ENCODE peak calls at places on chromosomes 4 and X, in six cellular contexts. R is neural progenitor cell, F is cardiac muscle cell, Z is transverse colon, D is right lobe of liver, E is heart right ventricle. V is an unnamed sample.

GRCh38 chr4:84691170-84691691 is 108.3 kb downstream of the CDS1 start:
- DNase-seq in D (no peak), R (no peak), E (no peak), F (peak; percentile 93), Z (no peak), V (no peak)

GRCh38 chrX:54891573-54891972 is 29.1 kb upstream of the TRO start:
- DNase-seq in Z (peak; percentile 19), D (peak; percentile 46), F (peak; percentile 64), R (peak; percentile 54), E (no peak), V (no peak)

GRCh38 chr4:80713409-80713808 is 317.1 kb upstream of the BMP3 start:
- DNase-seq in Z (peak; percentile 8), E (no peak), D (no peak), R (no peak), F (no peak), V (no peak)

GRCh38 chrX:20362268-20363002 is 95.7 kb upstream of the RPS6KA3 start:
- DNase-seq in E (no peak), F (peak; percentile 68), R (peak; percentile 1), Z (no peak), D (no peak), V (no peak)

GRCh38 chrX:20456971-20457370 is 190.3 kb upstream of the RPS6KA3 start:
- DNase-seq in D (no peak), R (no peak), Z (no peak), E (no peak), F (no peak), V (no peak)

GRCh38 chr4:31896349-31896748 is 1176.2 kb downstream of the PCDH7 start:
- DNase-seq in R (no peak), D (no peak), E (no peak), F (no peak), Z (no peak), V (no peak)

GRCh38 chr4:148026022-148026421 is 294.1 kb downstream of the ARHGAP10 start:
- DNase-seq in D (no peak), R (no peak), F (peak; percentile 13), E (no peak), Z (no peak), V (no peak)

GRCh38 chr4:106671711-106672110 is 303.1 kb upstream of the GIMD1 start:
- DNase-seq in D (no peak), R (no peak), Z (no peak), F (no peak), E (no peak), V (no peak)

GRCh38 chr4:125547842-125548241 is 233.1 kb downstream of the FAT4 start:
- DNase-seq in F (peak; percentile 22), E (no peak), D (no peak), R (no peak), Z (no peak), V (no peak)

GRCh38 chr4:147192679-147193078 is 247.0 kb upstream of the TTC29 start:
- DNase-seq in E (no peak), Z (no peak), R (no peak), F (peak; percentile 30), D (no peak), V (no peak)

GRCh38 chr4:6668391-6668790 is 25.3 kb upstream of the S100P start:
- DNase-seq in D (no peak), Z (no peak), F (peak; percentile 16), R (no peak), E (no peak), V (no peak)

GRCh38 chr4:56874918-56875317 is 32.8 kb upstream of the REST start:
- DNase-seq in R (no peak), E (no peak), F (no peak), Z (no peak), D (no peak), V (no peak)

GRCh38 chr4:56870927-56871326 is 36.8 kb upstream of the REST start:
- DNase-seq in F (peak; percentile 52), Z (no peak), E (no peak), R (no peak), D (no peak), V (no peak)

GRCh38 chr4:56874166-56874565 is 33.5 kb upstream of the REST start:
- DNase-seq in R (peak; percentile 39), D (no peak), Z (peak; percentile 56), E (no peak), F (no peak), V (no peak)

GRCh38 chr4:56876264-56876663 is 31.4 kb upstream of the REST start:
- DNase-seq in E (no peak), D (no peak), R (no peak), F (no peak), Z (no peak), V (no peak)

DNA sequence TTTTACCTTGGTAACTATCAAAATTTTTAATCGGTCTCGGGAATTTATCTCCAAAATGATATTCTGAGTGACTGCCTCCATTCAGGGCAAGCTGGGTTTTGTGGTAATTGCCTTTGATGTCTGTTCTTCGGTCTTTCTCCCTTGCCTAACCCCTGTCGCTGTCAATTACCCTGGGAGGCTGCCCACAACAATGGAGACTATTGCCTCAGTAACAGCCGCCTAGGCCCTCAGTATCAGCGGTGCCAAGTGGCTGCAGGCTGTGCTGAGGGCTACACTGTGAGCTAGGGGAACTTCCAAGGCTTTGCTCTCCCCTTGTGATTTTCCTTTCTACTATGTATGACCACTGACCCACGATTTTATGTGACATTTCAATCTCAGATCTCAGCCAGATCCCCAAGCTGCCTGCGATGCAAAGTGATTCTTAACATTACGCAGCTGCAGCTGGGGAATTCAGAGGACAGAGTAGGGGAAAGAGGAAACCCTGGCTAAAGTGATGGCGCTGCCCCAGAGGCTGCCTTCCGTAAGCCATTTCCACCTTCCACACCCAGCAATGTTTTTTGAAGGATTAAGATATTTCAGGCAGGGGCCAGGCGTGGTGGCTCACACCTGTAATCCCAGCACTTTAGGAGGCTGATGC is 36.2 kb upstream of the REST start:
- DNase-seq in R (peak; percentile 86), E (no peak), Z (no peak), D (no peak), F (peak; percentile 48), V (no peak)
- H3K4me3 ChIP-seq in R (peak overlapping the region; percentile 20), E (no peak overlapping the region), Z (no peak overlapping the region), D (no peak overlapping the region), F (no peak overlapping the region), V (no peak overlapping the region)

GRCh38 chrX:106952988-106953387 is 32.8 kb downstream of the CLDN2 start:
- DNase-seq in E (no peak), F (peak; percentile 48), R (no peak), Z (no peak), D (no peak), V (no peak)
- TF ChIP-seq CTCF in E (peak; percentile 32), F (peak; percentile 46), R (peak; percentile 45), Z (peak; percentile 42), D (peak; percentile 52), V (peak; percentile 48)

GRCh38 chr4:38774181-38774580 is 8.6 kb downstream of the TLR10 start:
- DNase-seq in F (peak; percentile 47), R (no peak), E (no peak), D (no peak), Z (no peak), V (no peak)
- H3K9me3 ChIP-seq in F (no peaks in the 10 kb centered on the region), R (no peaks in the 10 kb centered on the region), E (no peaks in the 10 kb centered on the region), D (no peaks in the 10 kb centered on the region), Z (no peaks in the 10 kb centered on the region), V (peaks cover 13% of the 10 kb centered on the region)

GRCh38 chr4:907103-907400 is 25.1 kb downstream of the GAK start:
- DNase-seq in E (no peak), R (no peak), Z (no peak), D (no peak), F (no peak), V (no peak)
- H3K4me3 ChIP-seq in E (no peak overlapping the region), R (no peak overlapping the region), Z (no peak overlapping the region), D (no peak overlapping the region), F (no peak overlapping the region), V (no peak overlapping the region)

GRCh38 chr4:175443547-175443946 is 368.5 kb downstream of the GPM6A start:
- DNase-seq in R (no peak), E (no peak), D (no peak), Z (no peak), F (no peak), V (no peak)
- TF ChIP-seq CTCF in R (peak; percentile 8), E (no peak), D (no peak), Z (no peak), F (no peak), V (no peak)

V was measured in left ventricle myocardium inferior.